ENCODE peak calls at places on chromosomes 2 and 18, in nine cellular contexts. S is erythroblast, G is kidney, O is esophagus squamous epithelium, T is AG10803, U is amniotic epithelial cell, N is hepatocyte, D is choroid plexus epithelial cell, Z is brain microvascular endothelial cell. Y is an unnamed sample.

GRCh38 chr2:159175182-159175581 is 111.3 kb downstream of the WDSUB1 start:
- DNase-seq in G (no peak), Z (no peak), N (no peak), D (no peak), S (peak), U (no peak), O (no peak), T (no peak), Y (no peak)

GRCh38 chr2:69693472-69694450 is 48.2 kb upstream of the ANXA4 start:
- DNase-seq in Z (no peak), O (no peak), U (no peak), D (peak), G (no peak), N (no peak), S (no peak), T (no peak), Y (no peak)

GRCh38 chr18:79245517-79246001 is 150.2 kb upstream of the NFATC1 start:
- DNase-seq in T (no peak), G (no peak), Z (no peak), N (no peak), D (no peak), O (peak), S (peak), U (no peak), Y (peak)

GRCh38 chr2:46803551-46803885 is 112.1 kb downstream of the MCFD2 start:
- DNase-seq in D (no peak), S (no peak), G (no peak), T (no peak), U (no peak), N (no peak), Z (no peak), O (no peak), Y (no peak)

GRCh38 chr2:1836321-1836860 is 92.1 kb upstream of the PXDN start:
- DNase-seq in Z (no peak), N (no peak), T (no peak), U (no peak), O (no peak), S (no peak), G (no peak), D (no peak), Y (no peak)

GRCh38 chr2:238369516-238370481 is 49.5 kb downstream of the TRAF3IP1 start:
- DNase-seq in N (no peak), O (no peak), D (no peak), U (no peak), T (peak), G (no peak), S (peak), Z (no peak), Y (peak)

GRCh38 chr2:112927745-112928144 is 16.8 kb downstream of the IL37 start:
- DNase-seq in G (no peak), D (no peak), O (no peak), N (no peak), Z (no peak), U (no peak), T (no peak), S (no peak), Y (no peak)

GRCh38 chr2:120989911-120990441 is 254.3 kb downstream of the GLI2 start:
- DNase-seq in G (no peak), O (no peak), N (no peak), U (no peak), Z (no peak), S (no peak), D (no peak), T (no peak), Y (no peak)

GRCh38 chr2:26646986-26647672 is 6.0 kb upstream of the CIB4 start:
- DNase-seq in Z (no peak), D (no peak), S (no peak), U (no peak), N (no peak), T (no peak), O (no peak), G (no peak), Y (no peak)

GRCh38 chr2:7037340-7038333 is 120.4 kb downstream of the RNF144A start:
- DNase-seq in O (no peak), S (peak), T (peak), Z (peak), U (peak), N (peak), D (peak), G (peak), Y (peak)

GRCh38 chr2:215419113-215419512 is 16.8 kb downstream of the FN1 start:
- DNase-seq in O (no peak), G (no peak), Z (peak), T (no peak), U (peak), N (no peak), D (peak), S (no peak), Y (no peak)

GRCh38 chr2:136381722-136382633 is 264.0 kb upstream of the CXCR4 start:
- DNase-seq in U (no peak), D (no peak), T (no peak), S (no peak), O (no peak), G (peak), N (no peak), Z (no peak), Y (no peak)

GRCh38 chr2:157254041-157254440 is 3.5 kb upstream of the GALNT5 start:
- DNase-seq in U (no peak), Z (no peak), G (no peak), N (no peak), O (no peak), S (no peak), T (no peak), D (no peak), Y (peak)

GRCh38 chr2:185854910-185855309 is 116.3 kb downstream of the FSIP2 start:
- DNase-seq in N (no peak), G (no peak), D (no peak), U (no peak), Z (no peak), O (no peak), T (no peak), S (no peak), Y (no peak)

GRCh38 chr2:164510895-164511294 is 110.4 kb downstream of the GRB14 start:
- DNase-seq in N (no peak), O (no peak), S (no peak), U (no peak), Z (no peak), D (peak), T (peak), G (peak), Y (no peak)

GRCh38 chr2:8452979-8453903 is 228.6 kb upstream of the ID2 start:
- DNase-seq in S (peak), N (no peak), O (no peak), T (peak), U (no peak), Z (no peak), D (no peak), G (no peak), Y (no peak)

Y was measured in ELR.